ENCODE peak calls at places on chromosomes 13 and 19, in eight cellular contexts. U is cardiac muscle cell, C is ACHN, Q is NCI-H1092, S is renal cortical epithelial cell, N is glomerular endothelial cell, A is mucosa of gallbladder, H is Caco-2. P is an unnamed sample.

GRCh38 chr19:19170053-19170945 is at the start of gene MEF2B:
- DNase-seq in A (peak; percentile 64), C (peak; percentile 53), U (peak; percentile 73), N (no peak), Q (peak; percentile 42), S (peak; percentile 38), H (peak; percentile 91), P (peak; percentile 83)

GRCh38 chr19:2663920-2664571 is 38.4 kb downstream of the GNG7 start:
- DNase-seq in Q (no peak), S (no peak), U (peak; percentile 7), A (no peak), C (no peak), H (no peak), N (no peak), P (peak; percentile 65)

GRCh38 chr13:48175200-48175599 is 57.8 kb upstream of the ITM2B start:
- DNase-seq in H (no peak), A (no peak), S (no peak), N (no peak), Q (no peak), C (no peak), U (no peak), P (no peak)

GRCh38 chr19:10510301-10510802 is 6.9 kb downstream of the S1PR5 start:
- DNase-seq in C (peak; percentile 13), H (peak; percentile 62), Q (no peak), A (no peak), U (no peak), N (no peak), S (no peak), P (no peak)

GRCh38 chr19:58559275-58560006 is 1.0 kb upstream of the UBE2M start:
- DNase-seq in U (peak; percentile 95), H (peak; percentile 93), A (peak; percentile 89), Q (no peak), S (peak; percentile 86), N (no peak), C (peak; percentile 92), P (peak; percentile 96)

GRCh38 chr19:33785795-33786194 is 10.9 kb upstream of the KCTD15 start:
- DNase-seq in S (no peak), U (peak; percentile 10), Q (no peak), H (no peak), C (no peak), A (no peak), N (no peak), P (no peak)

GRCh38 chr19:44685877-44686276 is 13.1 kb upstream of the CEACAM16 start:
- DNase-seq in U (peak; percentile 69), S (peak; percentile 50), Q (no peak), N (no peak), A (no peak), H (no peak), C (no peak), P (no peak)

GRCh38 chr19:10295305-10295846 is 5.6 kb downstream of the ICAM5 start:
- DNase-seq in Q (no peak), N (no peak), A (no peak), C (peak; percentile 45), S (no peak), H (no peak), U (peak; percentile 56), P (peak; percentile 77)

GRCh38 chr13:25717798-25718197 is 334.0 kb downstream of the SHISA2 start:
- DNase-seq in A (no peak), U (no peak), N (no peak), H (no peak), C (no peak), S (no peak), Q (no peak), P (no peak)

P was measured in left colon.